ENCODE peak calls at places on chromosomes 6 and 20, in seven cellular contexts. E is germinal center; S is stimulated activated naive CD4-positive, alpha-beta T cell; U is EL; N is caudate nucleus; K is ACHN; T is stimulated activated CD8-positive, alpha-beta memory T cell treated with anti-CD3 and anti-CD28 coated beads, Interleukin-4, amount 100 ng/mL, for 24 hours. G is an unnamed sample.

GRCh38 chr6:11078266-11078665 is 15.4 kb upstream of the SMIM13 start:
- DNase-seq in E (no peak), S (no peak), U (no peak), N (no peak), K (no peak), T (no peak), G (no peak)

GRCh38 chr20:6651016-6651415 is 116.5 kb upstream of the BMP2 start:
- DNase-seq in E (no peak), S (no peak), U (peak; percentile 13), N (no peak), K (peak; percentile 17), T (no peak), G (no peak)

GRCh38 chr20:37290158-37290810 is 829 bp downstream of the MANBAL start:
- DNase-seq in E (no peak), S (no peak), U (no peak), N (no peak), K (no peak), T (no peak), G (no peak)

GRCh38 chr20:24158271-24158670 is 169.7 kb upstream of the GGTLC1 start:
- DNase-seq in E (no peak), S (no peak), U (no peak), N (no peak), K (no peak), T (no peak), G (no peak)

GRCh38 chr6:142856857-142857608 is 87.9 kb downstream of the HIVEP2 start:
- DNase-seq in E (peak; percentile 52), S (peak; percentile 25), U (no peak), N (no peak), K (no peak), T (no peak), G (no peak)

GRCh38 chr6:124131259-124131658 is 327.6 kb downstream of the NKAIN2 start:
- DNase-seq in E (no peak), S (no peak), U (peak; percentile 2), N (no peak), K (peak; percentile 64), T (no peak), G (no peak)

GRCh38 chr6:17281100-17281496 is at the start of gene RBM24:
- DNase-seq in E (peak; percentile 10), S (no peak), U (peak; percentile 84), N (no peak), K (peak; percentile 74), T (no peak), G (no peak)

GRCh38 chr6:17905611-17906592 is 81.5 kb downstream of the KIF13A start:
- DNase-seq in E (no peak), S (no peak), U (peak; percentile 81), N (no peak), K (peak; percentile 43), T (no peak), G (no peak)

GRCh38 chr6:15990179-15990578 is 138.7 kb upstream of the MYLIP start:
- DNase-seq in E (no peak), S (no peak), U (no peak), N (no peak), K (no peak), T (no peak), G (no peak)

GRCh38 chr6:39772559-39773283 is 19.5 kb upstream of the DAAM2 start:
- DNase-seq in E (no peak), S (no peak), U (peak; percentile 22), N (no peak), K (no peak), T (no peak), G (no peak)

GRCh38 chr6:39416728-39417127 is 94.2 kb upstream of the KCNK16 start:
- DNase-seq in E (no peak), S (no peak), U (peak; percentile 98), N (no peak), K (no peak), T (no peak), G (no peak)

GRCh38 chr20:19986419-19986818 is 30.7 kb upstream of the NAA20 start:
- DNase-seq in E (no peak), S (no peak), U (peak; percentile 88), N (no peak), K (peak; percentile 32), T (no peak), G (no peak)

GRCh38 chr6:81999826-82000225 is 247.3 kb upstream of the TENT5A start:
- DNase-seq in E (no peak), S (no peak), U (no peak), N (no peak), K (no peak), T (no peak), G (no peak)

GRCh38 chr6:36858407-36858981 is 16.1 kb downstream of the PPIL1 start:
- DNase-seq in E (no peak), S (no peak), U (peak; percentile 52), N (peak; percentile 31), K (no peak), T (no peak), G (no peak)

GRCh38 chr6:22589118-22589517 is 19.8 kb downstream of the HDGFL1 start:
- DNase-seq in E (no peak), S (no peak), U (no peak), N (no peak), K (no peak), T (no peak), G (no peak)